ENCODE peak calls at places on chromosome 5, in six cellular contexts. P is cardiac fibroblast, I is ascending aorta, R is H1, T is coronary artery, C is HepG2. X is an unnamed sample.

GRCh38 chr5:95163079-95163478 is 121.8 kb downstream of the MCTP1 start:
- DNase-seq in R (no peak), T (no peak), P (no peak), C (no peak), I (no peak), X (no peak)

GRCh38 chr5:174189638-174190037 is 144.1 kb downstream of the NSG2 start:
- DNase-seq in T (peak; percentile 12), I (no peak), R (no peak), C (no peak), P (no peak), X (no peak)

GRCh38 chr5:75053286-75054109 is 1.1 kb upstream of the GCNT4 start:
- DNase-seq in C (peak; percentile 16), P (peak; percentile 85), R (no peak), T (peak; percentile 80), I (no peak), X (peak; percentile 68)

GRCh38 chr5:38670878-38671277 is 114.4 kb upstream of the LIFR start:
- DNase-seq in T (no peak), R (no peak), P (peak; percentile 61), C (no peak), I (no peak), X (no peak)

GRCh38 chr5:93579561-93580386 is 1.2 kb downstream of the NR2F1-AS1 start:
- DNase-seq in C (no peak), R (no peak), P (peak; percentile 60), I (no peak), T (no peak), X (peak; percentile 20)

GRCh38 chr5:94385767-94386166 is 232.6 kb downstream of the KIAA0825 start:
- DNase-seq in R (no peak), I (no peak), C (no peak), P (no peak), T (no peak), X (no peak)

GRCh38 chr5:10632110-10632903 is 68.4 kb downstream of the ANKRD33B start:
- DNase-seq in I (no peak), R (no peak), C (no peak), P (peak; percentile 77), T (no peak), X (no peak)

GRCh38 chr5:134581241-134581981 is 51.2 kb downstream of the SAR1B start:
- DNase-seq in T (peak; percentile 73), I (no peak), C (no peak), R (no peak), P (no peak), X (peak; percentile 32)

GRCh38 chr5:133870661-133871060 is 97.8 kb downstream of the C5orf15 start:
- DNase-seq in C (no peak), P (peak; percentile 78), I (no peak), R (no peak), T (no peak), X (no peak)

GRCh38 chr5:119792154-119792799 is 162.9 kb downstream of the FAM170A start:
- DNase-seq in T (no peak), P (no peak), R (no peak), C (no peak), I (no peak), X (no peak)

GRCh38 chr5:74492230-74492629 is 148.3 kb downstream of the ENC1 start:
- DNase-seq in R (no peak), T (no peak), I (no peak), C (no peak), P (no peak), X (no peak)

GRCh38 chr5:54807421-54807820 is 178.0 kb downstream of the ESM1 start:
- DNase-seq in T (no peak), R (no peak), P (peak; percentile 86), I (no peak), C (no peak), X (no peak)

GRCh38 chr5:142686210-142686734 is 382 bp upstream of the FGF1 start:
- DNase-seq in I (no peak), T (peak; percentile 81), R (no peak), P (peak; percentile 20), C (peak; percentile 62), X (no peak)

GRCh38 chr5:13566903-13567339 is 377.6 kb downstream of the DNAH5 start:
- DNase-seq in T (no peak), I (no peak), C (no peak), R (no peak), P (peak; percentile 68), X (peak; percentile 71)

GRCh38 chr5:107469485-107469884 is 201.3 kb downstream of the EFNA5 start:
- DNase-seq in I (no peak), T (no peak), P (peak; percentile 97), C (no peak), R (no peak), X (no peak)

GRCh38 chr5:172667786-172668735 is 27.0 kb downstream of the NEURL1B start:
- DNase-seq in T (no peak), P (no peak), C (no peak), I (no peak), R (no peak), X (no peak)

GRCh38 chr5:345404-346195 is 24.1 kb downstream of the AHRR start:
- DNase-seq in P (no peak), C (no peak), I (no peak), R (no peak), T (no peak), X (no peak)

GRCh38 chr5:125274938-125275759 is 528.7 kb upstream of the ZNF608 start:
- DNase-seq in C (no peak), T (no peak), I (no peak), R (no peak), P (no peak), X (no peak)

GRCh38 chr5:35803221-35803651 is 53.5 kb upstream of the IL7R start:
- DNase-seq in T (no peak), R (no peak), P (peak; percentile 60), C (no peak), I (no peak), X (no peak)

GRCh38 chr5:152994040-152994439 is 496.4 kb upstream of the GRIA1 start:
- DNase-seq in I (no peak), T (no peak), C (no peak), P (no peak), R (no peak), X (no peak)

GRCh38 chr5:72160299-72160698 is 53.0 kb downstream of the MAP1B start:
- DNase-seq in P (peak; percentile 91), T (no peak), C (no peak), I (no peak), R (no peak), X (no peak)

GRCh38 chr5:52989025-52989780 is at the start of gene ITGA2:
- DNase-seq in R (no peak), I (no peak), P (peak; percentile 57), T (no peak), C (peak; percentile 74), X (peak; percentile 86)

GRCh38 chr5:138601444-138601843 is 26.2 kb upstream of the HSPA9 start:
- DNase-seq in R (no peak), I (no peak), T (no peak), C (no peak), P (peak; percentile 92), X (no peak)

GRCh38 chr5:149128023-149128875 is 13.0 kb upstream of the ABLIM3 start:
- DNase-seq in T (no peak), R (no peak), P (peak; percentile 56), C (no peak), I (no peak), X (peak; percentile 48)

GRCh38 chr5:147397616-147398015 is 112.3 kb downstream of the DPYSL3 start:
- DNase-seq in T (no peak), C (no peak), R (no peak), P (no peak), I (no peak), X (no peak)
- TF ChIP-seq CTCF in T (no peak), C (no peak), R (peak; percentile 28), P (no peak), I (no peak), X (no peak)

GRCh38 chr5:106417566-106417965 is 1253.2 kb downstream of the EFNA5 start:
- DNase-seq in T (no peak), R (no peak), C (no peak), I (no peak), P (no peak), X (no peak)

GRCh38 chr5:106417163-106417562 is 1253.6 kb downstream of the EFNA5 start:
- DNase-seq in I (no peak), T (no peak), R (no peak), C (no peak), P (no peak), X (no peak)

GRCh38 chr5:106418196-106418595 is 1252.5 kb downstream of the EFNA5 start:
- DNase-seq in P (no peak), C (no peak), R (no peak), T (no peak), I (no peak), X (no peak)

GRCh38 chr5:106414342-106414741 is 1256.4 kb downstream of the EFNA5 start:
- DNase-seq in R (no peak), P (no peak), T (no peak), I (no peak), C (no peak), X (no peak)

GRCh38 chr5:106415541-106415940 is 1255.2 kb downstream of the EFNA5 start:
- DNase-seq in C (no peak), T (no peak), I (no peak), R (no peak), P (peak; percentile 67), X (no peak)
- TF ChIP-seq CTCF in C (no peak), T (no peak), I (no peak), R (no peak), P (no peak), X (no peak)

GRCh38 chr5:139845846-139846681 is 50.5 kb downstream of the PSD2 start:
- DNase-seq in T (no peak), I (no peak), C (no peak), P (no peak), R (no peak), X (no peak)

GRCh38 chr5:139847091-139847490 is 51.5 kb downstream of the PSD2 start:
- DNase-seq in C (no peak), P (no peak), R (no peak), I (no peak), T (no peak), X (no peak)

GRCh38 chr5:139849501-139849900 is 53.9 kb downstream of the PSD2 start:
- DNase-seq in T (no peak), C (no peak), P (no peak), R (no peak), I (no peak), X (no peak)

GRCh38 chr5:139848508-139849100 is 53.0 kb downstream of the PSD2 start:
- DNase-seq in R (no peak), C (no peak), P (no peak), I (no peak), T (no peak), X (no peak)

DNA sequence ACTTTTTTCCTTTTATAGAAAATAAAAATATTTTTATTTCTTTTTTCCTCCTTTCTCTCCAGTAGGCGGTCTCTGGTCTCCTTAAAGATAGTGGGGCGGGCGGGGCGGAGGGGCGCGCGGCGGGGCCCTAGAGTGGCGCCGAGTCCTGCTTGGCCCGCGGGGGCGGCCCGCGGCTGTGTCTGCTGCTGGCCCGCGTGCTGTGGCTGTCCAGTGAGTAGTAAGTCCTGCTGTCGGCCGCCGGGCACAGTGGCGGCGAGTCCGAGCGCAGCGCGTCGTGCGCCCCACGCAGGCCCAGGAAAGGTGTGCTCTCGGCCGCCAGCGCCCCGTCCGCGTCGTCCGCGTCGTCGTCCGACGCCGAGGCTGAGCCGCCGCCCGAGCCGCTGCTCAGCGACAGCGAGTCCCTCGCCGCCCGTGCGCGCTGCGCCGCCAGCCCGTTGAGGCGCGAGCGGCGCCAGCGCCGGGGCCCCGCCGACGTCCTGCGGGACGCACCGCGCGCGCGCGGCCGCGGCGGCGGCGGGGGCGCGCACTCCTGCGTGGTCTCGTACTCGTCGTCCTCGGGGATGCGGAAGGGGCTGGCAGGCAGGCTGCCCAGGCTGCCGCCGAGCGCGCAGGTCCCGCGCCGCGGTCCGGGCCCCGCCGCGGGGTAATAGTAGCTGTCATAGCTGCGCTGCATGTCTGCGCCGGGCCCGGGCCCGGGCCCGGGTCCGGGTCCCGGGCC is 52.3 kb downstream of the PSD2 start:
- DNase-seq in C (no peak), R (no peak), P (peak; percentile 9), T (no peak), I (no peak), X (peak; percentile 64)
- TF ChIP-seq CTCF in C (no peak), R (no peak), P (no peak), T (no peak), I (no peak), X (no peak)

GRCh38 chr5:8585230-8586018 is 716.5 kb downstream of the MTRR start:
- DNase-seq in R (no peak), I (no peak), T (no peak), P (no peak), C (no peak), X (no peak)
- TF ChIP-seq CTCF in R (peak; percentile 41), I (no peak), T (no peak), P (peak; percentile 10), C (no peak), X (peak; percentile 4)